ENCODE peak calls at places on chromosomes 6 and 20, in eight cellular contexts. C is heart right ventricle, D is IMR-90, Q is endodermal cell, I is fibroblast of lung, V is mammary epithelial cell, O is psoas muscle, W is tibial artery. A is an unnamed sample.

GRCh38 chr20:63356931-63357879 is 3.9 kb downstream of the CHRNA4 start:
- DNase-seq in D (no peak), C (no peak), Q (no peak), V (no peak), W (no peak), I (no peak), O (no peak), A (no peak)

GRCh38 chr6:30915591-30915946 is 1.5 kb downstream of the VARS2 start:
- DNase-seq in D (peak), C (peak), Q (peak), W (no peak), I (peak), V (peak), O (no peak), A (peak)

GRCh38 chr20:32902456-32903420 is 44.0 kb downstream of the EFCAB8 start:
- DNase-seq in O (peak), V (peak), C (peak), Q (peak), I (peak), W (no peak), D (peak), A (peak)

GRCh38 chr6:160092602-160093001 is 29.0 kb upstream of the SLC22A1 start:
- DNase-seq in W (no peak), D (no peak), O (no peak), I (no peak), C (no peak), Q (no peak), V (no peak), A (no peak)

GRCh38 chr6:2514965-2515543 is 235.7 kb downstream of the MYLK4 start:
- DNase-seq in I (no peak), O (no peak), W (no peak), C (no peak), Q (no peak), V (no peak), D (no peak), A (no peak)

GRCh38 chr6:115972679-115973078 is 88.0 kb downstream of the FRK start:
- DNase-seq in V (no peak), O (no peak), W (no peak), C (no peak), Q (no peak), I (no peak), D (no peak), A (no peak)

GRCh38 chr6:88992741-88993557 is 29.5 kb upstream of the RNGTT start:
- DNase-seq in D (no peak), C (no peak), Q (no peak), W (no peak), O (no peak), V (no peak), I (no peak), A (no peak)

GRCh38 chr6:97053643-97054411 is 129.3 kb downstream of the KLHL32 start:
- DNase-seq in Q (no peak), O (no peak), V (no peak), W (no peak), C (no peak), D (peak), I (peak), A (peak)

GRCh38 chr20:6814945-6815344 is 47.5 kb downstream of the BMP2 start:
- DNase-seq in C (no peak), O (no peak), I (no peak), W (no peak), D (no peak), Q (no peak), V (no peak), A (no peak)

GRCh38 chr6:41966214-41966920 is 24.8 kb upstream of the CCND3 start:
- DNase-seq in C (no peak), V (no peak), I (no peak), D (no peak), O (no peak), Q (no peak), W (no peak), A (no peak)

GRCh38 chr6:3208096-3208774 is 19.2 kb downstream of the TUBB2B start:
- DNase-seq in I (peak), W (peak), C (no peak), Q (peak), V (peak), D (peak), O (no peak), A (peak)

GRCh38 chr6:91575032-91575431 is 988.2 kb upstream of the MAP3K7 start:
- DNase-seq in I (no peak), V (no peak), W (no peak), D (peak), O (no peak), Q (no peak), C (no peak), A (no peak)

GRCh38 chr6:35282472-35282871 is 15.1 kb upstream of the DEF6 start:
- DNase-seq in Q (no peak), D (no peak), W (no peak), C (no peak), V (no peak), I (no peak), O (no peak), A (no peak)

GRCh38 chr6:135568366-135568765 is 70.8 kb upstream of the AHI1 start:
- DNase-seq in C (peak), O (no peak), W (no peak), I (peak), D (peak), V (no peak), Q (no peak), A (no peak)

GRCh38 chr6:104585646-104586045 is 274.1 kb downstream of the HACE1 start:
- DNase-seq in D (no peak), O (no peak), V (no peak), I (no peak), Q (no peak), W (no peak), C (no peak), A (no peak)

GRCh38 chr6:132952468-132952867 is 138.1 kb downstream of the RPS12 start:
- DNase-seq in V (no peak), O (no peak), Q (no peak), D (peak), I (peak), C (no peak), W (no peak), A (no peak)

GRCh38 chr6:64012351-64013060 is 376.9 kb downstream of the PHF3 start:
- DNase-seq in I (peak), C (no peak), O (no peak), V (peak), D (peak), W (no peak), Q (peak), A (peak)

GRCh38 chr6:122401104-122401503 is 1.7 kb downstream of the HSF2 start:
- DNase-seq in I (no peak), O (no peak), W (no peak), V (no peak), C (no peak), D (no peak), Q (no peak), A (no peak)

GRCh38 chr6:109715616-109716015 is 24.5 kb downstream of the FIG4 start:
- DNase-seq in O (no peak), I (no peak), V (no peak), Q (no peak), C (no peak), W (no peak), D (no peak), A (no peak)

GRCh38 chr6:56595490-56596122 is 47.1 kb downstream of the DST start:
- DNase-seq in I (peak), O (no peak), V (peak), Q (peak), W (no peak), D (peak), C (peak), A (peak)

DNA sequence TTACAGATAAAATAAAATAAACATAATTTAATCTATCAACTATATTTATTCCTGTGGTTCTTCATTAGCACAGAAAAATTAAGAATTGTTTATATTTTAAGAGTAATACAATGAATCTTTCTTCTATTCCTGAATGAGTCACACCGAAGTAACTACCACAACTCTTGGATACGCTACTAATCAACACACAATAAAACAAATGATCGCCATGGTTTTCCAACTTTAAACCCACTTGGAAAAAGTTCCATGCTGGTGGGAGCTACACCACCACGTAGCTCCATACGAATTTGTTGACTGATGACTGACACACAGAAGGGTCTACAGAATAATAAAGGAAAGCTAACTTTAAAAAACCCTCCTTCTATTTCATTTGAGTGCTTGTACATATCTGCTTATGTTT is 135.8 kb upstream of the NEDD9 start:
- DNase-seq in V (peak), O (no peak), Q (no peak), I (no peak), C (no peak), W (no peak), D (no peak), A (no peak)
- H3K27ac ChIP-seq in V (peak), O (peak), Q (no peak), I (no peak), C (peak), W (no peak), D (no peak), A (no peak)

GRCh38 chr20:52539891-52540290 is 348.3 kb upstream of the ZFP64 start:
- DNase-seq in C (no peak), O (no peak), V (no peak), D (no peak), Q (no peak), W (no peak), I (no peak), A (no peak)
- TF ChIP-seq CTCF in C (no peak), O (no peak), V (no peak), D (no peak), Q (peak), W (no peak), I (no peak), A (no peak)

DNA sequence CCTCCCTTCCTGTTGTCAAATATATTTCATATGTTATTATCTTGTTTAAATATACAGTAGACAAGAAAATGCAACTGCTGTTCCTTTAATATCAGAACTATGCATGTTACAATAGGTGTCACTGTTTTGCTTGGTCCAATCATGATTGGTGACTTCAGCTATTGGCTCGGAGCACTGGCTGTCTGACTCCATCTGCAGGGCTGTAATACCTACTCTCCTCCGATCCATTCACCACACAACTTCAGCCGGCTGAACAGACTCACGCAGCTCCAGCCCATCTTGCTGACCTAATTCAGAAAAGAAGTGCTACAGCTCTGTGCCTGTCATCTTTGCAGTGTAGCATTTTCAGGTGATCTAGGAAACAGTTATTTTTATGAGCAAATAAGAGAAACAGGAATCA is at the start of gene BTBD3:
- DNase-seq in D (peak), I (peak), C (peak), Q (no peak), V (peak), O (peak), W (peak), A (no peak)
- H3K27ac ChIP-seq in D (peak), I (peak), C (peak), Q (no peak), V (peak), O (peak), W (no peak), A (no peak)

DNA sequence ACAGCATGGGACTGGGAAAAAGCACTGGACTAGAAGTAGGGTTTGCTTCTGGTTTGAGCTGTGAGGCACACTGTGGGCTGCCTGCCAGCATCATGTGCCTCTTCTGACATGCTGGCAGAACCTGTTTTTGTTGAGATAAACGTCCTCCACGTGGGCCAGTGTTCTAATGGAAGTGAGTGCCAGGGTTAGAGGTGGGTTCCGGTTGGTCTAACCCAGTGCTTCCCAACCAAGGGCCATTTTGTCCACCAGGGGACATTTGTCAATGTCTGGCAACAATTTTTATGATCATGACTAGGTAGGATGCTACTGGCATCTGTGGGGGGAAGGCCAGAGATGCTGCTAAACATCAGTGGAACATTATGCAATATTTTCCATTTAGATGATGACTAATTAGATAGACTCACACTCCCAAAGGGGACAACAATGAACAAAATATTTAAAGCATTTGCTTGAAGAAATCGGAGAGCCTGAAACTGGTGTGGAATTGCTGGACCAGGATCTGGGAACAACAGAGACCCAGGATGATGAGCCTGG is 7.8 kb upstream of the APMAP start:
- DNase-seq in V (peak), W (peak), Q (peak), C (peak), D (peak), O (peak), I (peak), A (peak)
- TF ChIP-seq CTCF in V (peak), W (peak), Q (no peak), C (no peak), D (no peak), O (peak), I (no peak), A (no peak)

GRCh38 chr6:106421491-106421890 is 61.0 kb downstream of the CRYBG1 start:
- DNase-seq in Q (no peak), V (no peak), W (no peak), O (no peak), C (no peak), I (no peak), D (peak), A (no peak)

GRCh38 chr6:106415920-106416319 is 55.4 kb downstream of the CRYBG1 start:
- DNase-seq in V (no peak), Q (no peak), O (no peak), I (no peak), D (no peak), W (no peak), C (no peak), A (no peak)

GRCh38 chr6:106417572-106418147 is 57.1 kb downstream of the CRYBG1 start:
- DNase-seq in I (no peak), W (no peak), C (no peak), V (no peak), Q (no peak), O (no peak), D (no peak), A (no peak)

GRCh38 chr6:106422551-106422950 is 62.0 kb downstream of the CRYBG1 start:
- DNase-seq in I (no peak), W (no peak), C (no peak), V (no peak), Q (no peak), O (no peak), D (no peak), A (no peak)

GRCh38 chr6:106419900-106420299 is 59.4 kb downstream of the CRYBG1 start:
- DNase-seq in O (no peak), Q (no peak), V (no peak), W (no peak), C (no peak), I (no peak), D (no peak), A (no peak)
- H3K27ac ChIP-seq in O (no peak), Q (no peak), V (no peak), W (no peak), C (no peak), I (no peak), D (no peak), A (no peak)

A was measured in RWPE1.